ENCODE peak calls at places on chromosomes 4 and X, in six cellular contexts. M, P, Z, N, W and U are unnamed samples.

GRCh38 chrX:53230116-53230515 is 5.1 kb upstream of the KDM5C start:
- DNase-seq in N (no peak), M (no peak), Z (no peak), P (no peak), W (no peak), U (no peak)

GRCh38 chr4:169716677-169717076 is 41.1 kb downstream of the HPF1 start:
- DNase-seq in M (no peak), P (no peak), Z (no peak), N (no peak), W (peak; percentile 46), U (peak; percentile 9)

GRCh38 chr4:155535802-155536454 is 130.7 kb upstream of the GUCY1A1 start:
- DNase-seq in W (no peak), N (no peak), P (no peak), Z (no peak), M (no peak), U (no peak)

GRCh38 chr4:13570916-13571315 is 26.6 kb upstream of the NKX3-2 start:
- DNase-seq in W (no peak), P (no peak), M (no peak), Z (no peak), N (no peak), U (no peak)

GRCh38 chr4:60019946-60020345 is 1180.2 kb upstream of the ADGRL3 start:
- DNase-seq in W (no peak), N (no peak), M (no peak), P (no peak), Z (no peak), U (no peak)

GRCh38 chrX:100289159-100289558 is 120.9 kb downstream of the PCDH19 start:
- DNase-seq in M (no peak), W (no peak), Z (no peak), N (no peak), P (no peak), U (no peak)

GRCh38 chrX:71253253-71254091 is 468 bp downstream of the ZMYM3 start:
- DNase-seq in W (peak; percentile 18), Z (peak; percentile 19), P (peak; percentile 61), M (peak; percentile 66), N (peak; percentile 60), U (peak; percentile 56)

GRCh38 chr4:127484101-127484500 is 148.7 kb upstream of the INTU start:
- DNase-seq in W (no peak), N (no peak), Z (no peak), P (no peak), M (no peak), U (peak; percentile 30)

GRCh38 chr4:134544303-134544761 is 342.7 kb upstream of the PABPC4L start:
- DNase-seq in Z (no peak), N (peak; percentile 32), W (peak; percentile 69), P (no peak), M (no peak), U (peak; percentile 91)